ENCODE peak calls at places on chromosome 17, in six cellular contexts. One of them, this sample, is unnamed.

GRCh38 chr17:79607941-79608728 is 2.7 kb downstream of the RBFOX3 start:
- DNase-seq in lower leg skin: no peak
- DNase-seq in left lung: no peak
- DNase-seq in lung: no peak
- DNase-seq in dorsolateral prefrontal cortex: no peak
- DNase-seq in HFFc6: no peak
- DNase-seq in this sample: no peak

GRCh38 chr17:72590382-72590781 is 469.6 kb downstream of the SOX9 start:
- DNase-seq in lower leg skin: no peak
- DNase-seq in lung: no peak
- DNase-seq in dorsolateral prefrontal cortex: no peak
- DNase-seq in HFFc6: peak; percentile 80
- DNase-seq in left lung: no peak
- DNase-seq in this sample: no peak

GRCh38 chr17:82436601-82437324 is 13.8 kb downstream of the CYBC1 start:
- DNase-seq in lung: no peak
- DNase-seq in dorsolateral prefrontal cortex: no peak
- DNase-seq in HFFc6: no peak
- DNase-seq in left lung: no peak
- DNase-seq in lower leg skin: no peak
- DNase-seq in this sample: no peak

GRCh38 chr17:45224671-45225050 is 3.0 kb downstream of the FMNL1 start:
- DNase-seq in HFFc6: no peak
- DNase-seq in dorsolateral prefrontal cortex: no peak
- DNase-seq in lower leg skin: no peak
- DNase-seq in lung: no peak
- DNase-seq in left lung: no peak
- DNase-seq in this sample: peak; percentile 34

GRCh38 chr17:49224198-49224996 is 6.2 kb downstream of the PHOSPHO1 start:
- DNase-seq in left lung: peak; percentile 35
- DNase-seq in dorsolateral prefrontal cortex: no peak
- DNase-seq in lower leg skin: peak; percentile 88
- DNase-seq in HFFc6: no peak
- DNase-seq in lung: no peak
- DNase-seq in this sample: peak; percentile 68

GRCh38 chr17:50903604-50904521 is 37.7 kb upstream of the TOB1 start:
- DNase-seq in lower leg skin: no peak
- DNase-seq in left lung: no peak
- DNase-seq in lung: no peak
- DNase-seq in dorsolateral prefrontal cortex: no peak
- DNase-seq in HFFc6: no peak
- DNase-seq in this sample: no peak

GRCh38 chr17:71757956-71758355 is 362.9 kb upstream of the SOX9 start:
- DNase-seq in dorsolateral prefrontal cortex: no peak
- DNase-seq in lower leg skin: no peak
- DNase-seq in left lung: no peak
- DNase-seq in lung: no peak
- DNase-seq in HFFc6: no peak
- DNase-seq in this sample: no peak

GRCh38 chr17:8253801-8254200 is 4.7 kb downstream of the PFAS start:
- DNase-seq in left lung: no peak
- DNase-seq in HFFc6: no peak
- DNase-seq in lower leg skin: no peak
- DNase-seq in dorsolateral prefrontal cortex: no peak
- DNase-seq in lung: no peak
- DNase-seq in this sample: no peak

GRCh38 chr17:60941028-60941427 is 263.4 kb downstream of the BCAS3 start:
- DNase-seq in left lung: peak; percentile 62
- DNase-seq in lower leg skin: no peak
- DNase-seq in HFFc6: peak; percentile 86
- DNase-seq in lung: peak; percentile 50
- DNase-seq in dorsolateral prefrontal cortex: no peak
- DNase-seq in this sample: no peak

GRCh38 chr17:81869221-81870154 is 1.6 kb downstream of the ARHGDIA start:
- DNase-seq in left lung: peak; percentile 38
- DNase-seq in lower leg skin: no peak
- DNase-seq in dorsolateral prefrontal cortex: no peak
- DNase-seq in HFFc6: no peak
- DNase-seq in lung: no peak
- DNase-seq in this sample: peak; percentile 46

GRCh38 chr17:33594000-33594399 is 300.9 kb upstream of the ASIC2 start:
- DNase-seq in dorsolateral prefrontal cortex: no peak
- DNase-seq in lower leg skin: no peak
- DNase-seq in lung: no peak
- DNase-seq in HFFc6: no peak
- DNase-seq in left lung: no peak
- DNase-seq in this sample: no peak

GRCh38 chr17:6492892-6493674 is 48.8 kb downstream of the PIMREG start:
- DNase-seq in left lung: no peak
- DNase-seq in dorsolateral prefrontal cortex: no peak
- DNase-seq in lung: no peak
- DNase-seq in HFFc6: no peak
- DNase-seq in lower leg skin: no peak
- DNase-seq in this sample: no peak

GRCh38 chr17:29565643-29566472 is 979 bp downstream of the ABHD15 start:
- DNase-seq in HFFc6: no peak
- DNase-seq in lung: peak; percentile 46
- DNase-seq in lower leg skin: peak; percentile 91
- DNase-seq in left lung: no peak
- DNase-seq in dorsolateral prefrontal cortex: peak; percentile 32
- DNase-seq in this sample: peak; percentile 52

GRCh38 chr17:71325117-71325516 is 795.7 kb upstream of the SOX9 start:
- DNase-seq in HFFc6: no peak
- DNase-seq in left lung: no peak
- DNase-seq in lower leg skin: no peak
- DNase-seq in lung: no peak
- DNase-seq in dorsolateral prefrontal cortex: no peak
- DNase-seq in this sample: no peak

GRCh38 chr17:36755586-36755985 is 154.2 kb downstream of the MRM1 start:
- DNase-seq in dorsolateral prefrontal cortex: no peak
- DNase-seq in lower leg skin: no peak
- DNase-seq in HFFc6: no peak
- DNase-seq in left lung: no peak
- DNase-seq in lung: peak; percentile 31
- DNase-seq in this sample: peak; percentile 36

GRCh38 chr17:68398731-68399637 is 58.3 kb downstream of the WIPI1 start:
- DNase-seq in dorsolateral prefrontal cortex: no peak
- DNase-seq in lung: peak; percentile 53
- DNase-seq in left lung: peak; percentile 61
- DNase-seq in HFFc6: peak; percentile 71
- DNase-seq in lower leg skin: peak; percentile 87
- DNase-seq in this sample: peak; percentile 33

GRCh38 chr17:81740395-81740961 is 28.4 kb downstream of the SLC25A10 start:
- DNase-seq in HFFc6: no peak
- DNase-seq in lower leg skin: no peak
- DNase-seq in left lung: no peak
- DNase-seq in lung: no peak
- DNase-seq in dorsolateral prefrontal cortex: no peak
- DNase-seq in this sample: no peak

GRCh38 chr17:74452841-74453661 is 13.4 kb upstream of the CD300A start:
- DNase-seq in dorsolateral prefrontal cortex: no peak
- DNase-seq in lung: no peak
- DNase-seq in left lung: no peak
- DNase-seq in lower leg skin: no peak
- DNase-seq in HFFc6: no peak
- DNase-seq in this sample: no peak

GRCh38 chr17:74455025-74455585 is 11.3 kb upstream of the CD300A start:
- DNase-seq in HFFc6: no peak
- DNase-seq in lower leg skin: no peak
- DNase-seq in dorsolateral prefrontal cortex: no peak
- DNase-seq in left lung: no peak
- DNase-seq in lung: no peak
- DNase-seq in this sample: no peak

GRCh38 chr17:74452027-74452840 is 14.2 kb upstream of the CD300A start:
- DNase-seq in lung: no peak
- DNase-seq in left lung: no peak
- DNase-seq in HFFc6: no peak
- DNase-seq in lower leg skin: no peak
- DNase-seq in dorsolateral prefrontal cortex: no peak
- DNase-seq in this sample: no peak

GRCh38 chr17:74453665-74454196 is 12.7 kb upstream of the CD300A start:
- DNase-seq in lung: peak; percentile 87
- DNase-seq in dorsolateral prefrontal cortex: no peak
- DNase-seq in HFFc6: no peak
- DNase-seq in lower leg skin: no peak
- DNase-seq in left lung: no peak
- DNase-seq in this sample: no peak

DNA sequence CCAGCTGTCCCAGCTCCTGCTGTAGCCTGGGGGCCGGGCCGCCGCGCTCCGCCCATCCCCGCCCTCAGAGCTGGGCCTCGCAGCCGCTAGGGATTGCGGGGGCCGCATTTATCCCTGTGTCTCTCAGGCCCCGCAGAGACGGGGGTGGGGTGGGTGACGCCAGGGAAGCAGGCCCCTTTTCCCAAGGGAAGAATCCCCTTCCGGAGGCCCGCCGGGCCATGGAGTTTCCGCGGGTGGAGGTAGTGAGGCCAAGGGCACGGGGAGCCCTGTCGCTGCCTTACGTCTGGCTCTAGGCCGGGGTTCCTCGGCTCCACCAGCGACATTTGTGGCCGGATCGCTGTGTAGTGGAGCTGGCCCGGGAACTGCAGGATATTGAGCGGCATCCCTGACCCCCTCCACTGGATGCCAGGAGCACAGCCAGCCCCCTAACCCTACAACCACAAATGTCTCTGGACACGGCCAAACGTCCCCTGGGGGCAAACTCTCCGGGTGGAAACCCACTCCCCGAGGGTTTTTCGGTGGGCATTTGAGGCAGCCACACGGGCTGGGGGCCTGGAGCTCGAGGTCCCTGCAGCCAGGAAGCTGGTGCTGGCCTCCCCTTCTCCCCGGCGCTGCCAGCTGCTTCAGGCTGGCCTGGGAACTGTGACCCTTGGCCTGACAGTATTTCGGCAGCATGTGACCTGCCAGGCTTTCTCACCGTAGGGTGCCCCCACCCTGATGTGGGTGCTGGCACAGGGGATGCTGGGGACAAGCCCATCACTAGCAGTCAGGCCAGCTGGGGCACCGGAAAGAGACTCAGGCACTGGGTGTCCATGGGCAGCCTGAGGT is 12.0 kb upstream of the CD300A start:
- DNase-seq in dorsolateral prefrontal cortex: peak; percentile 83
- DNase-seq in lung: no peak
- DNase-seq in lower leg skin: peak; percentile 97
- DNase-seq in left lung: peak; percentile 92
- DNase-seq in HFFc6: no peak
- DNase-seq in this sample: peak; percentile 60
- TF ChIP-seq CTCF in dorsolateral prefrontal cortex: peak; percentile 22
- TF ChIP-seq CTCF in lung: no peak
- TF ChIP-seq CTCF in lower leg skin: no peak
- TF ChIP-seq CTCF in left lung: peak; percentile 24
- TF ChIP-seq CTCF in HFFc6: no peak
- TF ChIP-seq CTCF in this sample: no peak

GRCh38 chr17:2387086-2388019 is 13.5 kb downstream of the MNT start:
- DNase-seq in HFFc6: no peak
- DNase-seq in left lung: no peak
- DNase-seq in lung: no peak
- DNase-seq in lower leg skin: no peak
- DNase-seq in dorsolateral prefrontal cortex: no peak
- DNase-seq in this sample: no peak
- TF ChIP-seq CTCF in HFFc6: no peak
- TF ChIP-seq CTCF in left lung: no peak
- TF ChIP-seq CTCF in lung: no peak
- TF ChIP-seq CTCF in lower leg skin: no peak
- TF ChIP-seq CTCF in dorsolateral prefrontal cortex: no peak
- TF ChIP-seq CTCF in this sample: no peak

GRCh38 chr17:57085448-57086068 is 512 bp downstream of the AKAP1 start:
- DNase-seq in HFFc6: peak; percentile 19
- DNase-seq in left lung: peak; percentile 74
- DNase-seq in lower leg skin: peak; percentile 92
- DNase-seq in lung: peak; percentile 72
- DNase-seq in dorsolateral prefrontal cortex: peak; percentile 54
- DNase-seq in this sample: peak; percentile 49
- TF ChIP-seq CTCF in HFFc6: no peak
- TF ChIP-seq CTCF in left lung: no peak
- TF ChIP-seq CTCF in lower leg skin: no peak
- TF ChIP-seq CTCF in lung: no peak
- TF ChIP-seq CTCF in dorsolateral prefrontal cortex: peak; percentile 7
- TF ChIP-seq CTCF in this sample: no peak

GRCh38 chr17:27748360-27748825 is 51.9 kb downstream of the NOS2 start:
- DNase-seq in HFFc6: no peak
- DNase-seq in lower leg skin: no peak
- DNase-seq in lung: no peak
- DNase-seq in left lung: no peak
- DNase-seq in dorsolateral prefrontal cortex: no peak
- DNase-seq in this sample: no peak

GRCh38 chr17:27746881-27747280 is 53.4 kb downstream of the NOS2 start:
- DNase-seq in left lung: no peak
- DNase-seq in HFFc6: no peak
- DNase-seq in dorsolateral prefrontal cortex: no peak
- DNase-seq in lung: no peak
- DNase-seq in lower leg skin: peak; percentile 37
- DNase-seq in this sample: no peak

GRCh38 chr17:27751622-27752490 is 48.5 kb downstream of the NOS2 start:
- DNase-seq in dorsolateral prefrontal cortex: no peak
- DNase-seq in left lung: no peak
- DNase-seq in lung: no peak
- DNase-seq in HFFc6: no peak
- DNase-seq in lower leg skin: peak; percentile 61
- DNase-seq in this sample: no peak

GRCh38 chr17:27751166-27751565 is 49.2 kb downstream of the NOS2 start:
- DNase-seq in dorsolateral prefrontal cortex: no peak
- DNase-seq in lung: no peak
- DNase-seq in lower leg skin: peak; percentile 57
- DNase-seq in HFFc6: no peak
- DNase-seq in left lung: no peak
- DNase-seq in this sample: no peak

DNA sequence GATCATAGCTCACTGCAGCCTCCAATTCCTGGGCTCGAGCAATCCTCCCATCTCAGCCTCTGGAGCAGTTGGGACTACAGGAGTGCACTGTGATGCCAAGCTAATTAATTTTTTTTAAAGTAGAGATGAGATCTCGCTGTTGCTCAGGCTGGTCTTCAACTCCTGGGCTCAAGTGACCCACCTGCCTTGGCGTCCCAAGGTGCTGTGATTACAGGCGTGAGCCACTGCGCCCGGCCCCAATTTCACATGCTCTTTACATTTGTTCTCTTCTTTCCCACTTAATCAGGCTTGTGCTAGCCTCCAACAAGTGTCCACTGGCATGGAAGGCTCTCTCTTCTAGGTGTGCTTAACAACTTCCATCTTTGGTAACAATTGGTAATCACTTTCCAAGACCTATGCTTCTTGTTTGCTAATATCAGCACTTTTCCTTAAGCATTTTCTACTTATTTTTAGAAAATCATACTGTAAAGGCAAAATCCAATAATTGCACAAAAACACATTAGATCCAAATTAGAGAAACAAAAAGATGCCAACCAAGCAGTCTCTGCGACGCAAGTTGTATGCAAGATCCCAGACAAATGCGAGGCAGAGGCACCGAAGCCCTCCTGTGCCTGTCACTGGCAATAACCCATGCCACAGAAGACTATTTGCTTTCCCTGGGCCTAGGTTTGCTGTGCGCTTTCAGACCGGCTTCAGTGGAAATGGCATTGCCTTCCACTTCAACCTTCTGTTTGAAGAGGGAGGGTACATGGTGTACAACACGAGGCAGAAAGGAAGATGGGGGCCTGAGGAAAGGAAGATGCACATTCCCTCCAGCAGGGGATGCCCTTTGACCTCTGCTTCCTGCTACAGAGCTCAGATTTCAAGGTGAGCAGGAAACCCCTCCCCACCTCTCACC is 52.6 kb downstream of the NOS2 start:
- DNase-seq in dorsolateral prefrontal cortex: no peak
- DNase-seq in lung: no peak
- DNase-seq in lower leg skin: peak; percentile 60
- DNase-seq in HFFc6: no peak
- DNase-seq in left lung: no peak
- DNase-seq in this sample: no peak
- TF ChIP-seq CTCF in dorsolateral prefrontal cortex: no peak
- TF ChIP-seq CTCF in lung: no peak
- TF ChIP-seq CTCF in lower leg skin: no peak
- TF ChIP-seq CTCF in HFFc6: peak; percentile 70
- TF ChIP-seq CTCF in left lung: peak; percentile 19
- TF ChIP-seq CTCF in this sample: no peak